ENCODE peak calls at places on chromosomes 12 and 14, in eight cellular contexts. T is WTC11, U is neural crest cell, Q is progenitor cell of endocrine pancreas, Y is GM20000, P is cardiac muscle cell, F is fibroblast of the aortic adventitia, O is cardiac fibroblast. S is an unnamed sample.

GRCh38 chr12:104358353-104359003 is 54.9 kb downstream of the EID3 start:
- DNase-seq in T (peak), U (peak), Q (peak), Y (peak), P (peak), F (peak), O (peak), S (peak)

GRCh38 chr12:113241191-113242017 is 20.1 kb downstream of the TPCN1 start:
- DNase-seq in T (no peak), U (no peak), Q (no peak), Y (no peak), P (peak), F (peak), O (no peak), S (no peak)

GRCh38 chr12:9792961-9793617 is 32.4 kb upstream of the CD69 start:
- DNase-seq in T (no peak), U (no peak), Q (no peak), Y (no peak), P (peak), F (peak), O (peak), S (no peak)

GRCh38 chr12:21509768-21510167 is 8.2 kb downstream of the GOLT1B start:
- DNase-seq in T (no peak), U (no peak), Q (no peak), Y (peak), P (no peak), F (no peak), O (no peak), S (no peak)

GRCh38 chr14:93332032-93332852 is 594 bp downstream of the BTBD7 start:
- DNase-seq in T (peak), U (peak), Q (peak), Y (peak), P (peak), F (peak), O (peak), S (peak)

GRCh38 chr12:14454098-14454907 is 88.8 kb downstream of the ATF7IP start:
- DNase-seq in T (peak), U (no peak), Q (peak), Y (peak), P (peak), F (peak), O (peak), S (peak)

GRCh38 chr12:112121780-112122565 is 3.4 kb upstream of the TRAFD1 start:
- DNase-seq in T (no peak), U (no peak), Q (no peak), Y (no peak), P (peak), F (peak), O (peak), S (no peak)

GRCh38 chr14:31930493-31931225 is 146.4 kb upstream of the ARHGAP5 start:
- DNase-seq in T (no peak), U (no peak), Q (no peak), Y (no peak), P (no peak), F (peak), O (no peak), S (no peak)

GRCh38 chr12:75561921-75562320 is 50.5 kb upstream of the KRR1 start:
- DNase-seq in T (no peak), U (no peak), Q (no peak), Y (no peak), P (no peak), F (no peak), O (no peak), S (no peak)

GRCh38 chr14:59619071-59619470 is 42.5 kb upstream of the CCDC175 start:
- DNase-seq in T (no peak), U (no peak), Q (no peak), Y (no peak), P (no peak), F (no peak), O (no peak), S (no peak)

GRCh38 chr12:55741978-55742377 is 944 bp upstream of the GDF11 start:
- DNase-seq in T (no peak), U (no peak), Q (no peak), Y (no peak), P (no peak), F (no peak), O (no peak), S (no peak)

GRCh38 chr14:34078117-34078743 is 127.4 kb upstream of the EGLN3 start:
- DNase-seq in T (no peak), U (no peak), Q (no peak), Y (no peak), P (no peak), F (no peak), O (no peak), S (no peak)

GRCh38 chr14:103296007-103296406 is 38.0 kb upstream of the EIF5 start:
- DNase-seq in T (no peak), U (no peak), Q (no peak), Y (no peak), P (peak), F (peak), O (peak), S (no peak)

GRCh38 chr12:75660805-75661404 is 149.5 kb upstream of the KRR1 start:
- DNase-seq in T (no peak), U (no peak), Q (no peak), Y (no peak), P (no peak), F (peak), O (no peak), S (no peak)

GRCh38 chr12:66403746-66404145 is 101.5 kb downstream of the HELB start:
- DNase-seq in T (no peak), U (no peak), Q (no peak), Y (no peak), P (no peak), F (no peak), O (peak), S (no peak)

GRCh38 chr14:67815573-67816235 is 686 bp downstream of the ZFYVE26 start:
- DNase-seq in T (no peak), U (no peak), Q (no peak), Y (no peak), P (peak), F (peak), O (peak), S (no peak)

GRCh38 chr12:107415834-107416233 is 269.8 kb upstream of the PWP1 start:
- DNase-seq in T (no peak), U (no peak), Q (no peak), Y (no peak), P (no peak), F (no peak), O (no peak), S (no peak)

GRCh38 chr12:113647048-113647447 is 175.4 kb upstream of the LHX5 start:
- DNase-seq in T (peak), U (peak), Q (no peak), Y (no peak), P (no peak), F (no peak), O (no peak), S (peak)

GRCh38 chr12:94182971-94183701 is 34.8 kb downstream of the PLXNC1 start:
- DNase-seq in T (no peak), U (no peak), Q (no peak), Y (no peak), P (peak), F (no peak), O (peak), S (no peak)

GRCh38 chr14:90644882-90645281 is 171.3 kb downstream of the TTC7B start:
- DNase-seq in T (no peak), U (no peak), Q (no peak), Y (no peak), P (peak), F (peak), O (peak), S (no peak)

GRCh38 chr12:100190013-100190394 is 10.6 kb upstream of the ACTR6 start:
- DNase-seq in T (no peak), U (no peak), Q (no peak), Y (no peak), P (no peak), F (no peak), O (no peak), S (no peak)

GRCh38 chr12:109131522-109132050 is 15.2 kb downstream of the ACACB start:
- DNase-seq in T (no peak), U (no peak), Q (no peak), Y (no peak), P (no peak), F (no peak), O (no peak), S (no peak)

GRCh38 chr12:53050426-53051057 is 677 bp downstream of the TNS2 start:
- DNase-seq in T (no peak), U (no peak), Q (no peak), Y (no peak), P (no peak), F (no peak), O (no peak), S (no peak)

GRCh38 chr12:5783274-5783920 is 161.7 kb downstream of the ANO2 start:
- DNase-seq in T (no peak), U (no peak), Q (peak), Y (no peak), P (no peak), F (no peak), O (no peak), S (no peak)

GRCh38 chr12:93601591-93601990 is 29.1 kb downstream of the SOCS2 start:
- DNase-seq in T (no peak), U (no peak), Q (no peak), Y (no peak), P (no peak), F (no peak), O (no peak), S (no peak)

GRCh38 chr12:49296836-49297694 is 2.1 kb downstream of the PRPH start:
- DNase-seq in T (peak), U (no peak), Q (no peak), Y (peak), P (no peak), F (no peak), O (no peak), S (no peak)

GRCh38 chr12:123591702-123592481 is 7.5 kb downstream of the TMED2 start:
- DNase-seq in T (no peak), U (no peak), Q (no peak), Y (no peak), P (peak), F (peak), O (peak), S (no peak)

GRCh38 chr12:86613306-86613705 is 357.1 kb upstream of the MGAT4C start:
- DNase-seq in T (no peak), U (no peak), Q (no peak), Y (no peak), P (peak), F (peak), O (peak), S (no peak)

GRCh38 chr12:63093084-63093483 is 57.9 kb downstream of the AVPR1A start:
- DNase-seq in T (no peak), U (no peak), Q (no peak), Y (no peak), P (no peak), F (no peak), O (no peak), S (no peak)

GRCh38 chr12:123948401-123949117 is 24.1 kb downstream of the CCDC92 start:
- DNase-seq in T (no peak), U (peak), Q (no peak), Y (no peak), P (no peak), F (no peak), O (no peak), S (no peak)

GRCh38 chr14:31934767-31935266 is 142.3 kb upstream of the ARHGAP5 start:
- DNase-seq in T (peak), U (peak), Q (no peak), Y (no peak), P (peak), F (peak), O (peak), S (peak)

GRCh38 chr12:114063435-114063834 is 97.3 kb upstream of the RBM19 start:
- DNase-seq in T (peak), U (no peak), Q (no peak), Y (no peak), P (no peak), F (no peak), O (no peak), S (no peak)

GRCh38 chr14:66610154-66610563 is 102.2 kb downstream of the GPHN start:
- DNase-seq in T (no peak), U (no peak), Q (no peak), Y (no peak), P (peak), F (no peak), O (peak), S (no peak)

GRCh38 chr14:24394275-24394674 is 4.5 kb upstream of the NYNRIN start:
- DNase-seq in T (no peak), U (no peak), Q (no peak), Y (no peak), P (no peak), F (no peak), O (no peak), S (no peak)
- TF ChIP-seq CTCF in T (no peak), U (no peak), Q (no peak), Y (no peak), P (no peak), F (no peak), O (no peak), S (no peak)

GRCh38 chr12:33609910-33610309 is 170.3 kb upstream of the SYT10 start:
- DNase-seq in T (no peak), U (no peak), Q (no peak), Y (no peak), P (no peak), F (peak), O (no peak), S (no peak)

DNA sequence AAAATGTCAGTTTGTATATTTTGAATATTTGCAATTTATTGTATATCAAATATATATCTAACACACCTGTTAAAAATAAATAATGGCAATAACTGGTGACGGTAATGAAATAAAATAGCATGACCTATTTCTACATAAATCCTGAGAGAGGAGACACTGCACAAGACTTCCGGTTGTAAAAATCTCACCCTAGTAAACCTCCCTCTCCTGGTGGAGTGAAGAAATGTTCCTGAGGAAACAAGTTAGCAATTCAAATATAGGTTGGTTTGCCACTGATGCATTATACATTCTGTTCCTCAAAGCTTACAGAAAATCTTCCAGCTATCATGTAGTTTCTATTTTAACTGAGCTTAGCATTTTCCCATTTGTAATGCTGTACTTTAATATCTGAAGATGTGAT is 166.2 kb upstream of the SYT10 start:
- DNase-seq in T (no peak), U (no peak), Q (no peak), Y (no peak), P (peak), F (peak), O (no peak), S (peak)
- TF ChIP-seq CTCF in T (peak), U (peak), Q (peak), Y (no peak), P (peak), F (peak), O (peak), S (peak)

DNA sequence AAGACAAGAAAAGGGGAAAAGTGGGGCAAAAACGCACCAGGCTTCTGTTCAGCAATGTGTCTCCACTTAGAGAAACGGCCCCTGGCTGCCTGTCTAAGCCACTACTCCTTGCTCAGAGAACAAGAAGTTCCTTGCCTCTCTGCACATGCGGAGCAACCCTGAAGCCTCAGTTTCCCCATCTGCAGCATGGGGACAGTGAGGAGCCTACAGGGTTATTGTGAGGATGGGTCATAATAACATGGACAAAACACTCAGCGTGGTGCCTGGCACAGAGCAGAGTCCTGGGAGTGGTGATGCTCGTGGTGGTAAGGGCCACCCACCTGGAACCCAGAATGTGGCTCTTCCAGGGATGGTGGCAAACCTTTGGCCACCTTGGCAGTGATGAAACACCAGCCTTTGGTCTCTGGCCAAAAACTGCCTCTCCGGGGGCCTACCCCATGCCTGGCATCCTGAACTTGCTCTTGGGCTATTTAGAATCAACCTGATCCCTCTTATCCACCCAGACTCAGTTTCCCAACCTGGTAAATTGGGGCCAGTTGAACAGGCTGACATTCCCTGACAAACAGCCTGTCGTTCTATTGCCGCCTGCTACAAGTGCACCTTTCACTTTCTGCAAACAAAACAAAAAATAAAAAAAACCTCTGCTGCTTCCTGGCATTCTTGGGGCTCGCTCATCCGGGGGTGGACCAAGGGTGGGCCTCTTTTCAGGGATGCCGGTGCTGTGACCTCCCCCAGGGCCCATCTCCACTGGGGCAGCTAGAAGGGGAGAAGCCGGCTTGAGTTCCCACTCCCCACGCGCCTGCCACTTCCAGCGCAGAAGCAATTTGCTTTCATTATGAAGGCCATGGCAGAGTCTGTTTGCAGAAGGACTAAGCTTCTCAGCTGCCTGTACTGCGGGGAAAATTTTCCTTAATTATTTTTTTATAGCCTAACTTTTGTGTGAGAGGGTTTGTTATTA is 56.4 kb upstream of the DLK1 start:
- DNase-seq in T (no peak), U (no peak), Q (no peak), Y (no peak), P (no peak), F (no peak), O (no peak), S (no peak)
- TF ChIP-seq CTCF in T (no peak), U (no peak), Q (no peak), Y (no peak), P (no peak), F (no peak), O (no peak), S (no peak)

GRCh38 chr12:46370792-46371717 is 1.5 kb downstream of the SLC38A2 start:
- DNase-seq in T (peak), U (peak), Q (peak), Y (peak), P (peak), F (peak), O (peak), S (peak)
- TF ChIP-seq CTCF in T (no peak), U (no peak), Q (peak), Y (no peak), P (no peak), F (no peak), O (no peak), S (no peak)

DNA sequence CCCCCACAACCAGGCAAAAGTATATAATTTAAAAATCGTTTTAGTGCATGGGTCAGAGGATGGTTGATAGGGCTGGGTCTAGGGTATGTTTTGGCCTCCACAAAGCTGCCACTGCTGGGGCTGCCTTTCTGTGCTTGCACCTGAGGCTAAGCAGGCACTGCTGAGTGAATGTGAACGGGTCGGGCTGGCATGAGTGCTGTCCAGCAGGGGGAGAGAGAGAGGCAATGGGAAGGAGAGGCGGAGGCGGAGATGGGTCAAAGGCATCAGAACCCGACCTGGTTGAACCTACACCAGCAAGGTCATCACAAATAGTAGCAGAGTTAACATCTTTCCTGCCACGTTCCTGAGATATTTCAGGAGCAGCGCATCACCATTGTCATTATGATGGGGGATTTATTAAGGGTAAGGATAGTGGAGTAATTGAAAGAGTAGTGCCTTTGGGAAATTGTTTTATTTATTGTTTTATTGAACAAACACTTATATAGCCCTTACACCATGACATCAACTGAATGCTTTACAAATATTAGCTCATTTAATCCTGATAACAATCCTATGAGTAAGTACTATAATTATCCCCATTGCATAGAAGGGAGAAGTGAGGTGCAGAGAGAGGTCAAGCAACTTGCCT is 5.8 kb upstream of the NRXN3 start:
- DNase-seq in T (peak), U (peak), Q (peak), Y (peak), P (no peak), F (no peak), O (no peak), S (peak)
- TF ChIP-seq CTCF in T (peak), U (peak), Q (peak), Y (peak), P (peak), F (peak), O (peak), S (peak)